ENCODE peak calls at places on chromosomes 6 and 20, in four cellular contexts. F, V, Z and R are unnamed samples.

GRCh38 chr20:62119591-62120364 is 2.5 kb upstream of the LSM14B start:
- DNase-seq in Z (no peak), F (no peak), V (no peak), R (no peak)

GRCh38 chr20:23641936-23642751 is 4.4 kb upstream of the CST3 start:
- DNase-seq in V (no peak), Z (no peak), F (peak), R (no peak)

GRCh38 chr20:41392295-41392694 is 25.7 kb upstream of the EMILIN3 start:
- DNase-seq in V (no peak), Z (no peak), F (no peak), R (no peak)

GRCh38 chr6:75349262-75349984 is 64.8 kb upstream of the TMEM30A start:
- DNase-seq in F (peak), V (no peak), Z (peak), R (peak)

GRCh38 chr6:15441215-15441868 is 195.5 kb downstream of the JARID2 start:
- DNase-seq in V (no peak), Z (peak), F (peak), R (peak)

GRCh38 chr6:35061102-35061615 is 80.0 kb downstream of the TCP11 start:
- DNase-seq in F (no peak), V (no peak), Z (no peak), R (no peak)

GRCh38 chr6:33719326-33719987 is 8.0 kb upstream of the UQCC2 start:
- DNase-seq in F (no peak), V (no peak), Z (no peak), R (no peak)

GRCh38 chr6:158926429-158926828 is 73.6 kb downstream of the RSPH3 start:
- DNase-seq in V (no peak), F (peak), Z (no peak), R (no peak)

GRCh38 chr6:91031581-91031980 is 444.7 kb upstream of the MAP3K7 start:
- DNase-seq in F (no peak), V (no peak), Z (peak), R (peak)

GRCh38 chr20:53163486-53163885 is 191.3 kb downstream of the TSHZ2 start:
- DNase-seq in F (peak), Z (no peak), V (no peak), R (no peak)

GRCh38 chr6:854405-855073 is 161.6 kb upstream of the EXOC2 start:
- DNase-seq in F (peak), V (no peak), Z (no peak), R (no peak)

GRCh38 chr6:166512567-166512966 is 73.9 kb downstream of the RAMACL start:
- DNase-seq in Z (peak), V (no peak), F (no peak), R (no peak)

GRCh38 chr6:100447900-100448700 is 16.6 kb downstream of the SIM1 start:
- DNase-seq in V (no peak), F (no peak), Z (peak), R (peak)

GRCh38 chr6:115891111-115891669 is 169.5 kb downstream of the FRK start:
- DNase-seq in F (peak), Z (no peak), V (no peak), R (no peak)

GRCh38 chr6:56978530-56978929 is 23.6 kb downstream of the BEND6 start:
- DNase-seq in F (no peak), V (no peak), Z (no peak), R (no peak)

GRCh38 chr6:124795879-124796838 is 166.1 kb upstream of the RNF217 start:
- DNase-seq in Z (peak), F (peak), V (peak), R (peak)

GRCh38 chr20:62719250-62719945 is 10.8 kb downstream of the NTSR1 start:
- DNase-seq in V (no peak), Z (no peak), F (peak), R (no peak)

GRCh38 chr6:111941686-111942330 is 68.6 kb upstream of the FYN start:
- DNase-seq in V (no peak), F (no peak), Z (no peak), R (no peak)

GRCh38 chr20:45061244-45061643 is 39.7 kb downstream of the KCNS1 start:
- DNase-seq in Z (no peak), V (no peak), F (peak), R (no peak)

GRCh38 chr20:46253391-46253790 is 54.9 kb downstream of the CDH22 start:
- DNase-seq in Z (peak), F (no peak), V (peak), R (peak)

GRCh38 chr20:37435607-37436006 is 85.4 kb upstream of the NNAT start:
- DNase-seq in Z (no peak), F (no peak), V (no peak), R (no peak)

GRCh38 chr20:12237772-12238171 is 320.1 kb downstream of the BTBD3 start:
- DNase-seq in F (no peak), V (no peak), Z (no peak), R (no peak)

GRCh38 chr6:23419046-23419445 is 707.0 kb upstream of the NRSN1 start:
- DNase-seq in V (no peak), F (no peak), Z (no peak), R (no peak)

GRCh38 chr6:112018619-112019416 is 35.1 kb upstream of the CCN6 start:
- DNase-seq in Z (no peak), F (no peak), V (no peak), R (no peak)

GRCh38 chr6:90045535-90045934 is 151.3 kb downstream of the GJA10 start:
- DNase-seq in F (peak), Z (no peak), V (no peak), R (no peak)

GRCh38 chr6:7737867-7738266 is 12.0 kb downstream of the BMP6 start:
- DNase-seq in Z (no peak), V (no peak), F (no peak), R (no peak)

GRCh38 chr6:134936927-134937326 is 13.0 kb downstream of the ALDH8A1 start:
- DNase-seq in Z (no peak), F (peak), V (no peak), R (no peak)

GRCh38 chr6:166410426-166410935 is 27.7 kb upstream of the MPC1 start:
- DNase-seq in F (no peak), V (no peak), Z (no peak), R (no peak)

GRCh38 chr20:56540415-56540814 is 7.4 kb downstream of the FAM209B start:
- DNase-seq in F (peak), Z (no peak), V (no peak), R (no peak)

GRCh38 chr20:41782255-41782654 is 164.1 kb upstream of the CHD6 start:
- DNase-seq in F (no peak), Z (no peak), V (no peak), R (no peak)

GRCh38 chr6:138692978-138693909 is 80.3 kb upstream of the CCDC28A start:
- DNase-seq in V (peak), Z (peak), F (peak), R (peak)

GRCh38 chr6:57248311-57248895 is 26.3 kb upstream of the RAB23 start:
- DNase-seq in Z (peak), F (no peak), V (no peak), R (no peak)

GRCh38 chr20:17825949-17826843 is 126.4 kb downstream of the BANF2 start:
- DNase-seq in F (peak), Z (no peak), V (no peak), R (no peak)

GRCh38 chr6:147382945-147383554 is 125.4 kb upstream of the SAMD5 start:
- DNase-seq in F (peak), Z (peak), V (no peak), R (no peak)

DNA sequence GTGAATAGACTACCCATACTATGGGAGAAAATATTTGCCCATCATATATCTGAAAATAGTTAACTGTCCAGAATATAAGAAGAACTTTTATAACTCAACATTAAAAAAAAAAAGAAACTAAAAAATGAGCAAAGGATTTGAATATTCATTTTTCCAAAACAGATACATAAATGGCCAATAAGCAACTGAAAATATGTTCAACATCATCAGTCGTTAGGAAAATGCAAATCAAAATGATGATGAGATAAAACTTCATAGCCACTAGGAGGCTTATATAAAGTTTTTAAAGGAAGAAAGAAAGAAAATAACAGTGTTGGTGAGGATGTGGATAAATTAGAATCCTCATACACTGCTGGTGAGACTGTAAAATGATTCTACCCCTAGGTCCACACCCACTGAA is 32.6 kb upstream of the HMGN3 start:
- DNase-seq in Z (no peak), V (no peak), F (no peak), R (no peak)
- H3K56ac ChIP-seq in Z (no peak), V (no peak), F (no peak), R (no peak)

GRCh38 chr20:16007164-16007563 is 566.1 kb downstream of the KIF16B start:
- DNase-seq in Z (no peak), F (no peak), V (no peak), R (no peak)

GRCh38 chr20:16005612-16006493 is 567.4 kb downstream of the KIF16B start:
- DNase-seq in V (no peak), Z (peak), F (no peak), R (no peak)

GRCh38 chr20:16001286-16001685 is 572.0 kb downstream of the KIF16B start:
- DNase-seq in Z (no peak), V (no peak), F (no peak), R (no peak)

GRCh38 chr20:16003310-16003709 is 569.9 kb downstream of the KIF16B start:
- DNase-seq in F (no peak), Z (no peak), V (no peak), R (no peak)

DNA sequence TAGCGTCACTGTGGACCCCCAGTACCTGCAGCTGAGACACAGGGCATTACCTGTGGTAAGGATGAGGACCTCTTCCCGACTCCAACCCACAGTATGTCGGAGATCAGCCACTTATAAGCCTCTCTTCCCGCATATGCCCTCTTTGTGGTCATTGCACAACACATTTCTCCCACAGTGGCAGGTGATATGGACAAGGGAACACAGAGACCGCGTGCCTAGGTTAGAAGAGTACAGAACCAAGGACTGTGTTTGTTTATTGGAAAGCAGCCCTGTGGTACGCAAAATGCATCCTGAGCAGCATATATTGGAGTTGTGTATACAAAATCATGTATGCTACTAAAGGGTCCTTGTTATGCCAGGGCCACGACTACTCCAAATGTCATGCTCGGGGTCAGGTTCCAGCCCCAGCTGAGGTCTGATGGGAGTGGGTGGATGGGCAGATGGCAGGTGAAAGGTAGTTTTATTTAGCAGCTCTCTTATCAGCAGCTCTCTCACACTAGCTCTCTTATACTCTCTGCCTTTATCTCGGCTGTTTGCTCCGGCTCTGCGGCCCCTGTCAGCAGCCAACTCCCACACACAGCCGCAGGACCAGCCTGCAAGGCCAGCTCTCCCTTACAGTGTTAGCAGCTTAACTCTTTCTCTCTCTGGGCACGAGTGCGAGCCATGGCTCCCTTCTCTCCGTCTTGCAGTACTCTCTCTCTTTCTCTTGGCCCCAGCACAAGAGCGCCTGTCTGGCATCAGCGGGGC is 569.0 kb downstream of the KIF16B start:
- DNase-seq in F (no peak), Z (no peak), V (no peak), R (no peak)
- H4K5ac ChIP-seq in F (no peak), Z (no peak), V (peak), R (no peak)

GRCh38 chr6:37060195-37060559 is 54.7 kb downstream of the FGD2 start:
- DNase-seq in F (no peak), Z (peak), V (no peak), R (no peak)

GRCh38 chr6:37059344-37060194 is 54.1 kb downstream of the FGD2 start:
- DNase-seq in F (peak), Z (peak), V (no peak), R (peak)

GRCh38 chr6:37057678-37058077 is 52.2 kb downstream of the FGD2 start:
- DNase-seq in Z (no peak), V (no peak), F (no peak), R (no peak)

GRCh38 chr6:37058084-37058586 is 52.7 kb downstream of the FGD2 start:
- DNase-seq in V (no peak), Z (no peak), F (peak), R (no peak)

DNA sequence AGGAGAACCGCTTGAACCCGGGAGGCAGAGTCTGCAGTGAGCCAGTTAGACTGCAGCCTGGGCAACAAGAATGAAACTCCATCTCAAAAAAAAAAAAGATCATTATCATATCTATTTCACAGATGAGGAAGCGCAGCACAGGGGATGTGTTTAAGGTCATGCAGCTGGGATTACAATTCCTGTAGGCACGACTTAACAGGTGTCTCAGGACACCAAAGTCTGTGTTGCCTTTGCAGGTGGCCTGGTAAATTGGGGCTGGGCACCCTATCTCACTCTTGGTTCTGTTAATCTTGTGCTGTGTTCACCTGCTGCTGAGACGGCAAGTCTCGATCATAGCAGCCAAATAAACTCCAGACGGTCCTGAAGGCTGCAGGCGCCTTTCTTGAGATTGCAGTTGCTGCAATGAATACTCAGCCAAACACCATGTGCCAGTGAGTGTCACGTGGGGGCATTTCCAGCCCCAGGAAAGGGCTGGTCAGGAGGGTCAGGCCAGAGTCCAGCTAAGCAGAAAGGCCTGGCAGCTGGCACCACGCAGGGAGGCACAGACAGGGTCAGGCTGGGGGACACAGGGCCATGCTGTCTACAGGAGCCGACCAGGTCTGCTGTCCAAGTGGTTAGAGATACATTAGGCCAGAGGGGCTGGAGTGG is 55.8 kb downstream of the FGD2 start:
- DNase-seq in Z (no peak), V (no peak), F (no peak), R (no peak)
- H3K23ac ChIP-seq in Z (peak), V (no peak), F (no peak), R (no peak)

DNA sequence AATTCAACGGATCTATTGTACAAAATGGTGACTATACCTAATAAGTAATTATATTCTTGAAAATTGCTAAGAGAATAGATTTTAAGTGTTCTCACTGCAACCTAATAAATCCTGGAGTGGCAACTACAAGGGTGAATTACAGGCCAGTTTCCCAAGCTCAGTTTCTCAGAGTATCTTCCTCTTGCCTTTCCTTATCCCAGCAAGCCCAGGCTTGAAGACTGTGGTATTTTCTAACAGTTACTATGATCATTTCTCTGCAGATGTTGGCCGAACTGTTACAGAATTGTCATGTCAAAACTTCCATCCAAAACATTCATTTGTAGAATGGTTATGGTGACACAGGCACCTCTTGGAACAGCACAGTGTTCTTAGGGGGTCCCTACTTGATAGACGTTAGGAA is 138.1 kb upstream of the PTCHD4 start:
- DNase-seq in F (no peak), Z (no peak), V (no peak), R (no peak)
- H3K56ac ChIP-seq in F (no peak), Z (no peak), V (no peak), R (no peak)

DNA sequence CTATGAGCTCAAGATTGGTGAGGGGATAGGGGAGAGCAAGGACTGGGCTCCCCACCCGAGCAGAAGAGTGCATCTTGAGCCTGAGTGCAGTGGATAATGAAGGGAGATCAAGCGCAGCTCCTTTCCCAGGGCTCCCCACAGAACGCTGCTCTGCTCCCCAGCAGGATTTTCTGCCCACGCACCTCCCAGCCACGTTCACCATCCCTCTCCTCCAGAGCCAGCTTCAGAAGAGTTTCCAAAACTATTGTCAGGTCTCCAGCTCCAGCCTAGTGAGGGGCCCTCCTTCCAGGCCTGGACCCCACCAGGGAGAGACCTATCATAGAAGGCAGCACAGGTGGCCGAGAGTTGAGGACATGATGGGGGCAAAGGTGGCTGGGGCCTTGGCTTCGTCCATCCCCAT is 34.5 kb downstream of the FOXP4 start:
- DNase-seq in V (no peak), Z (no peak), F (no peak), R (no peak)
- H4K5ac ChIP-seq in V (no peak), Z (no peak), F (no peak), R (no peak)

GRCh38 chr6:39037707-39038106 is 10.9 kb upstream of the GLP1R start:
- DNase-seq in V (no peak), F (no peak), Z (no peak), R (no peak)
- H3K23ac ChIP-seq in V (no peak), F (no peak), Z (no peak), R (no peak)

DNA sequence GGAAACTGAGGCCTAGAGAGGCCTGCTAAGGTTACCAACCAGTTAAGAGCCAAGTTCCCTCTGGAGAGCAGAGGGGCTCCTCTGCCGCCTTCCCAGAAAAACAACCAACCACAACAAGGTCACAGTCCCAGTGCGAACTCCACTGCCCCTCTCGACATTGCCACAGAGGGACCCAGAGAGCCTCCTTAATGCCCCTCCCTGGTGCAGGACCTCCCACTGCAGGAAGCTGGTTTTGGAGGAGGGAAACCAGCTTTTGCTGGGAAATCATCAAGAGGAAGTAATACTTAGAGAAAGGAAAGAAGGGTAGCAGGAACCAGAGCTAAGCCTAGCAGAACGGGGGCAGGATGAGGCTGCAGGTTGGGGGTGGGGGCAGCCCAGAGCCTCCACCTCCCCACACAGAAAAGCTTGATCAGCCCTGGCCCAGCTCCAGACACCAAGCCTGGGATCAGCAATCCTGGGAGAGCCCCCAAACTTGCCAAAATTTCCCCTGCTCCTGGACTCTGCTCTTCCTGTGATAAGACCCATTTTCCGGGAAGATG is 37.7 kb upstream of the SIRPA start:
- DNase-seq in Z (peak), V (no peak), F (no peak), R (no peak)
- H3K56ac ChIP-seq in Z (no peak), V (no peak), F (no peak), R (no peak)